ENCODE peak calls at places on chromosomes 2 and 18, in five cellular contexts. I is kidney tubule cell, X is DND-41, F is NCI-H446 treated with DMSO at 0.1 percent for 48 hours, D is heart right ventricle. R is an unnamed sample.

GRCh38 chr2:178066890-178067669 is 5.5 kb downstream of the PDE11A start:
- DNase-seq in I (peak), X (no peak), F (peak), D (no peak), R (no peak)

GRCh38 chr2:145186303-145186702 is 666.4 kb upstream of the ZEB2 start:
- DNase-seq in I (no peak), X (no peak), F (no peak), D (peak), R (no peak)

GRCh38 chr2:144914622-144915230 is 394.8 kb upstream of the ZEB2 start:
- DNase-seq in I (no peak), X (no peak), F (no peak), D (no peak), R (no peak)

GRCh38 chr18:54712315-54712714 is 116.0 kb upstream of the RAB27B start:
- DNase-seq in I (peak), X (no peak), F (no peak), D (no peak), R (no peak)

GRCh38 chr2:37973615-37974353 is 48.7 kb downstream of the RMDN2 start:
- DNase-seq in I (peak), X (no peak), F (no peak), D (no peak), R (no peak)

GRCh38 chr2:158890296-158890905 is 78.0 kb upstream of the TANC1 start:
- DNase-seq in I (peak), X (no peak), F (no peak), D (no peak), R (no peak)

GRCh38 chr2:148935791-148936190 is 60.8 kb downstream of the KIF5C start:
- DNase-seq in I (peak), X (no peak), F (no peak), D (no peak), R (no peak)

GRCh38 chr2:48397846-48398245 is 132.1 kb upstream of the STON1 start:
- DNase-seq in I (no peak), X (no peak), F (no peak), D (no peak), R (no peak)

GRCh38 chr2:98912221-98912851 is 23.7 kb downstream of the CRACDL start:
- DNase-seq in I (peak), X (no peak), F (peak), D (peak), R (no peak)

GRCh38 chr2:37456479-37456878 is 112.0 kb downstream of the QPCT start:
- DNase-seq in I (no peak), X (peak), F (peak), D (no peak), R (no peak)

GRCh38 chr2:54106631-54107454 is 8.6 kb upstream of the ACYP2 start:
- DNase-seq in I (peak), X (peak), F (peak), D (peak), R (peak)

GRCh38 chr18:62784338-62784965 is 69.1 kb downstream of the PHLPP1 start:
- DNase-seq in I (no peak), X (no peak), F (no peak), D (no peak), R (no peak)

GRCh38 chr2:176455865-176456291 is 186.6 kb downstream of the MTX2 start:
- DNase-seq in I (peak), X (no peak), F (no peak), D (peak), R (peak)

GRCh38 chr2:7953184-7953583 is 728.7 kb upstream of the ID2 start:
- DNase-seq in I (no peak), X (no peak), F (no peak), D (no peak), R (no peak)

GRCh38 chr18:46158498-46158897 is 54.3 kb downstream of the HAUS1 start:
- DNase-seq in I (no peak), X (no peak), F (no peak), D (no peak), R (no peak)

GRCh38 chr2:163670929-163671328 is 64.9 kb downstream of the FIGN start:
- DNase-seq in I (no peak), X (no peak), F (peak), D (no peak), R (no peak)

GRCh38 chr2:128409326-128410034 is 90.8 kb upstream of the HS6ST1 start:
- DNase-seq in I (no peak), X (peak), F (no peak), D (no peak), R (no peak)

GRCh38 chr2:179106342-179107178 is 56.6 kb upstream of the CCDC141 start:
- DNase-seq in I (peak), X (no peak), F (peak), D (peak), R (no peak)

GRCh38 chr18:245282-245847 is 22.5 kb downstream of the THOC1 start:
- DNase-seq in I (no peak), X (no peak), F (no peak), D (no peak), R (no peak)

GRCh38 chr18:71673498-71673897 is 870.6 kb downstream of the CBLN2 start:
- DNase-seq in I (peak), X (no peak), F (no peak), D (no peak), R (no peak)

GRCh38 chr18:72147830-72148229 is 396.3 kb downstream of the CBLN2 start:
- DNase-seq in I (no peak), X (no peak), F (no peak), D (no peak), R (no peak)

GRCh38 chr2:1816414-1816911 is 72.1 kb upstream of the PXDN start:
- DNase-seq in I (no peak), X (no peak), F (no peak), D (no peak), R (peak)

GRCh38 chr2:217459675-217460405 is 543.0 kb downstream of the TNS1 start:
- DNase-seq in I (peak), X (no peak), F (peak), D (no peak), R (no peak)

GRCh38 chr18:5195656-5196055 is 1.4 kb downstream of the AKAIN1 start:
- DNase-seq in I (no peak), X (no peak), F (no peak), D (no peak), R (no peak)

GRCh38 chr18:56873441-56874140 is 222.4 kb downstream of the WDR7 start:
- DNase-seq in I (no peak), X (peak), F (no peak), D (no peak), R (no peak)

GRCh38 chr2:215973954-215974699 is 39.2 kb downstream of the MREG start:
- DNase-seq in I (peak), X (no peak), F (no peak), D (no peak), R (no peak)

GRCh38 chr18:8785855-8786765 is 80.8 kb downstream of the MTCL1 start:
- DNase-seq in I (peak), X (no peak), F (no peak), D (no peak), R (no peak)

GRCh38 chr2:232516556-232516955 is 3.6 kb upstream of the PRSS56 start:
- DNase-seq in I (peak), X (no peak), F (no peak), D (no peak), R (no peak)

GRCh38 chr2:44152865-44153264 is 15.8 kb upstream of the PPM1B start:
- DNase-seq in I (no peak), X (no peak), F (no peak), D (no peak), R (no peak)

GRCh38 chr2:172021955-172022354 is 22.2 kb downstream of the METAP1D start:
- DNase-seq in I (no peak), X (no peak), F (no peak), D (peak), R (no peak)

GRCh38 chr2:147441140-147441539 is 403.7 kb upstream of the ACVR2A start:
- DNase-seq in I (no peak), X (no peak), F (no peak), D (no peak), R (no peak)

R was measured in ovary.